ENCODE peak calls at places on chromosomes 11 and 22, in four cellular contexts. L, S, P and M are unnamed samples.

GRCh38 chr11:131693756-131694155 is 323.3 kb downstream of the NTM start:
- DNase-seq in L (no peak), S (no peak), P (no peak), M (no peak)

GRCh38 chr11:78265326-78265725 is 76.6 kb downstream of the USP35 start:
- DNase-seq in S (no peak), L (no peak), P (no peak), M (no peak)

GRCh38 chr11:63212742-63213141 is 30.7 kb downstream of the SLC22A25 start:
- DNase-seq in P (no peak), L (peak; percentile 10), S (peak; percentile 54), M (no peak)

GRCh38 chr22:35043251-35043931 is 22.6 kb upstream of the ISX start:
- DNase-seq in P (no peak), L (no peak), S (peak; percentile 23), M (no peak)

GRCh38 chr22:35552186-35552842 is 11.7 kb downstream of the RASD2 start:
- DNase-seq in P (no peak), L (peak; percentile 23), S (peak; percentile 93), M (peak; percentile 94)

GRCh38 chr22:38712496-38713207 is 6.9 kb downstream of the GTPBP1 start:
- DNase-seq in L (no peak), S (no peak), P (no peak), M (no peak)

GRCh38 chr22:45516923-45517675 is 14.4 kb downstream of the FBLN1 start:
- DNase-seq in P (no peak), L (no peak), S (no peak), M (no peak)

GRCh38 chr11:45158210-45158644 is 11.8 kb downstream of the PRDM11 start:
- DNase-seq in P (no peak), S (no peak), L (peak; percentile 35), M (no peak)

GRCh38 chr11:83051760-83052671 is 19.7 kb downstream of the RAB30 start:
- DNase-seq in P (no peak), S (no peak), L (no peak), M (no peak)

GRCh38 chr11:115502636-115503082 is 1.6 kb downstream of the CADM1 start:
- DNase-seq in L (peak; percentile 12), P (no peak), S (no peak), M (no peak)

GRCh38 chr11:12171921-12172320 is 61.5 kb downstream of the MICAL2 start:
- DNase-seq in S (no peak), P (no peak), L (no peak), M (no peak)

GRCh38 chr22:43406186-43406790 is 5.5 kb upstream of the MPPED1 start:
- DNase-seq in P (no peak), L (no peak), S (no peak), M (no peak)

GRCh38 chr11:91837649-91838330 is 386.8 kb upstream of the FAT3 start:
- DNase-seq in S (no peak), P (no peak), L (no peak), M (no peak)

GRCh38 chr11:118592616-118593367 is 14.6 kb upstream of the PHLDB1 start:
- DNase-seq in P (no peak), S (no peak), L (no peak), M (no peak)

GRCh38 chr11:3001496-3001895 is 9.4 kb upstream of the NAP1L4 start:
- DNase-seq in P (no peak), S (no peak), L (no peak), M (no peak)

GRCh38 chr11:126403039-126403438 is 47.6 kb downstream of the ST3GAL4 start:
- DNase-seq in S (no peak), P (no peak), L (no peak), M (no peak)

GRCh38 chr11:108959124-108959761 is 294.4 kb downstream of the DDX10 start:
- DNase-seq in S (no peak), L (no peak), P (no peak), M (no peak)

GRCh38 chr22:37982151-37982838 is 2.1 kb downstream of the SOX10 start:
- DNase-seq in L (no peak), S (no peak), P (no peak), M (no peak)

GRCh38 chr11:119368121-119369034 is 13.1 kb downstream of the USP2 start:
- DNase-seq in P (no peak), L (peak; percentile 93), S (peak; percentile 59), M (no peak)

GRCh38 chr22:27075028-27075678 is 417.8 kb downstream of the MIAT start:
- DNase-seq in S (no peak), P (no peak), L (no peak), M (peak; percentile 57)

GRCh38 chr22:29503811-29504372 is 23.9 kb downstream of the NEFH start:
- DNase-seq in P (no peak), S (no peak), L (no peak), M (no peak)

GRCh38 chr22:23383491-23384450 is 196.3 kb downstream of the IGLL1 start:
- DNase-seq in L (no peak), P (no peak), S (no peak), M (peak; percentile 72)

GRCh38 chr22:34847072-34847471 is 218.9 kb upstream of the ISX start:
- DNase-seq in L (no peak), P (peak; percentile 36), S (no peak), M (no peak)

GRCh38 chr11:105670811-105671210 is 60.9 kb downstream of the GRIA4 start:
- DNase-seq in L (no peak), P (no peak), S (no peak), M (no peak)

GRCh38 chr11:10604340-10604748 is 35.9 kb upstream of the LYVE1 start:
- DNase-seq in S (no peak), P (no peak), L (peak; percentile 83), M (no peak)

GRCh38 chr11:92311616-92312449 is 87.2 kb downstream of the FAT3 start:
- DNase-seq in L (no peak), P (no peak), S (no peak), M (peak; percentile 39)

GRCh38 chr11:102932678-102933077 is 22.9 kb downstream of the MMP13 start:
- DNase-seq in L (no peak), S (no peak), P (no peak), M (no peak)
- TF ChIP-seq CBX5 in L (no peak), S (no peak), P (no peak), M (no peak)

DNA sequence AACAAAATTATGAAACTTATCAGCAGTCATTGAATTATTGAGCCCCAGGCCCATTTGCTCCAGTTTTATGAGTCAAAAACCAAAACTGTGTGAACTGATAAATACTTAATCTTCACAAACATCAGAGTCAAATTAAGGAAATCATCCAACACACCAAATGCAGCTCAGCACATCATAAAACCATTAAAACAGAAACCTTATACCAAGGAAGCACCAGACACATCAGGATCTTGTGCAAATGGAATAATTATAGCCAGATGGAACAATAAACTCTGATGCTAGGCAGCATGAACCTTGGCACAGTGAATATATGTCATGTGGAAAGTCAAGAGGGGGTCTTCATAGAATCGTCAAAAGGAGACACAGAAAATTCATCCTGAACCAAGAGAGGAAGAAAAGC is 410.7 kb upstream of the API5 start:
- DNase-seq in S (no peak), L (no peak), P (no peak), M (no peak)
- TF ChIP-seq CBX5 in S (no peak), L (no peak), P (no peak), M (no peak)

DNA sequence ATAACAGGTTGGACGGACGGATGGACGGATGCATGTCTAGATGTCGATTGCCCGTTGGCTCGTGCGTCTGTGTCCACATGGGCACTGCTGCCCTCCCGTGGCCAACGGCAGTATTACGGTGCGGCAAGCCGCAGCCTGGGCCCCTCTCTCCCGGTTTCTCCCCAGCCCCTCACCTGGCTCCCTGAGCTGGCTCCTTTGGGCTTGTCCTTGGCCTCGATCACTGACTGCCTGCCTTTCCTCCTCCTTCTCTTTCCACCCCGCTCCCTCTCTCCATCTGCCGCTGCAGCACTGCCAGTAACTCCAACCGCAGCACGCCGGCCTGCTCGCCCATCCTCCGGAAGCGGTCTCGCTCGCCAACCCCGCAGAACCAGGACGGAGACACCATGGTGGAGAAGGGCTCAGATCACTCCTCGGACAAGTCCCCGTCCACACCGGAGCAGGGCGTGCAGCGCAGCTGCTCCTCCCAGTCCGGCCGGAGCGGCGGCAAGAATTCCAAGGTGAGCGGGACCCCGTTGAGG is 77.3 kb downstream of the SCN3B start:
- DNase-seq in P (no peak), S (peak; percentile 82), L (peak; percentile 16), M (peak; percentile 41)
- TF ChIP-seq CBX5 in P (no peak), S (no peak), L (no peak), M (no peak)

DNA sequence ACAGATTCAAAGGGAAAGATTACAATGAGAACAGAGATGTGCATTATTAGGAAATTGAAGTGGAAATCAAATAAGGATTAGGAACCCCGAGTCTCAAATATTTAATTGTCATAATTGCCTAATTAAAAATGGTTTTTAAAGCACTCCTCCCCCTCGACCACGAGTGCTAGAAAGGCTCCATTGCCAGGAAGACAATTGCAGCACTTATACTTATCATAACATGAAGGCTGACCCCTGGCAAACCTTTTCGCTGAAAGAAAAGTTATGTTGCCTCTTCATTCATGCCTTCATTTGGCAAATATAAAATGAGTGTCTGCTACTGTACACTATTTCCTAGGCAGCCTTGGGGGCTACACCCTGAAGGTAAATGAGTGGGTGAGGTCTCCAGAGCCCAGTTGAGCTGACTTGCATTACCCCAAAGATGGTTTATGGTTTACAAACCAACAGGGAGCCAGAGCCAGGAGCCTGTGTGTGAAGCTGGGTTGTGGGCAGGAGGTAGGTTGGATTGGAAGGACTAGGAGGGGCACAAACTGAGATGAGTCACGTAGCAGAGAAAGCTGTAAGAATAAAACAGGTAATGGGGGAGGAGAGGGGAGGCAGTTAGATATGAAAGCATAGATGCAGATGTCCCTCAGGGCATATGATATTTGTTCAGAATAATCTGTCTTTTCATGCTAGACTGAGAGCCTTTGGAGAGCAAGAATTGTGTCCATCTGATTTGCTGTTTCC is 175.4 kb upstream of the BDNF start:
- DNase-seq in S (no peak), L (no peak), P (no peak), M (no peak)
- TF ChIP-seq CBX5 in S (no peak), L (no peak), P (no peak), M (no peak)